ENCODE peak calls at places on chromosomes 5 and 9, in six cellular contexts. L is NCI-H1092 treated with DMSO at 0.1 percent for 48 hours, K is A549, H is activated T-cell treated with anti-CD3 and anti-CD28 coated beads for 1 hour, U is ureter, J is mucosa of gallbladder. O is an unnamed sample.

GRCh38 chr5:15621094-15621493 is 121.1 kb downstream of the FBXL7 start:
- DNase-seq in K (no peak), J (no peak), U (no peak), H (no peak), L (no peak), O (no peak)

GRCh38 chr9:125343518-125344284 is 82.1 kb downstream of the GAPVD1 start:
- DNase-seq in K (no peak), J (no peak), L (peak), U (no peak), H (no peak), O (no peak)

GRCh38 chr5:173236531-173237501 is 1.8 kb upstream of the NKX2-5 start:
- DNase-seq in H (no peak), K (no peak), L (no peak), J (no peak), U (no peak), O (no peak)

GRCh38 chr9:108316633-108317032 is 539.2 kb downstream of the ACTL7B start:
- DNase-seq in J (no peak), K (no peak), L (no peak), U (no peak), H (no peak), O (no peak)

GRCh38 chr9:35603506-35603985 is 1.5 kb upstream of the TESK1 start:
- DNase-seq in H (no peak), U (peak), K (no peak), L (no peak), J (peak), O (no peak)

GRCh38 chr9:129712595-129713524 is 40.0 kb downstream of the PTGES start:
- DNase-seq in L (no peak), H (no peak), J (no peak), U (no peak), K (no peak), O (no peak)

GRCh38 chr5:106874531-106874930 is 796.2 kb downstream of the EFNA5 start:
- DNase-seq in J (no peak), H (no peak), K (no peak), U (no peak), L (no peak), O (no peak)

GRCh38 chr5:40165789-40166728 is 513.7 kb upstream of the PTGER4 start:
- DNase-seq in L (no peak), H (no peak), J (no peak), K (no peak), U (no peak), O (no peak)

GRCh38 chr5:92944903-92945629 is 636.0 kb downstream of the NR2F1-AS1 start:
- DNase-seq in U (no peak), H (no peak), K (no peak), J (no peak), L (no peak), O (no peak)